ENCODE peak calls at places on chromosomes 1 and 21, in seven cellular contexts. F is fibroblast of lung, M is stomach, T is GM23248, B is left ventricle myocardium inferior, D is ovary, X is PC-3. L is an unnamed sample.

GRCh38 chr21:19256934-19257660 is 853.5 kb upstream of the TMPRSS15 start:
- DNase-seq in F (no peak), M (no peak), T (no peak), B (peak; percentile 33), D (no peak), X (no peak), L (no peak)

GRCh38 chr1:182303778-182304177 is 87.8 kb downstream of the GLUL start:
- DNase-seq in F (no peak), M (no peak), T (no peak), B (no peak), D (no peak), X (no peak), L (no peak)

GRCh38 chr1:201559679-201560162 is 20.8 kb downstream of the NAV1 start:
- DNase-seq in F (peak; percentile 85), M (peak; percentile 81), T (peak; percentile 91), B (peak; percentile 83), D (peak; percentile 86), X (peak; percentile 71), L (peak; percentile 92)

GRCh38 chr1:17984510-17985085 is 123.0 kb upstream of the IGSF21 start:
- DNase-seq in F (no peak), M (peak; percentile 31), T (peak; percentile 19), B (no peak), D (no peak), X (peak; percentile 32), L (no peak)

GRCh38 chr21:23218667-23219066 is 2220.5 kb downstream of the NCAM2 start:
- DNase-seq in F (no peak), M (no peak), T (no peak), B (no peak), D (no peak), X (peak; percentile 60), L (no peak)

GRCh38 chr1:88237026-88237425 is 447.0 kb upstream of the PKN2 start:
- DNase-seq in F (no peak), M (no peak), T (peak; percentile 86), B (no peak), D (no peak), X (no peak), L (no peak)

GRCh38 chr1:36641776-36642175 is 159.1 kb upstream of the CSF3R start:
- DNase-seq in F (no peak), M (no peak), T (no peak), B (no peak), D (no peak), X (no peak), L (no peak)

GRCh38 chr21:27814226-27814625 is 847.3 kb upstream of the ADAMTS5 start:
- DNase-seq in F (no peak), M (no peak), T (no peak), B (no peak), D (no peak), X (no peak), L (no peak)

GRCh38 chr1:185808675-185809074 is 74.5 kb downstream of the HMCN1 start:
- DNase-seq in F (no peak), M (no peak), T (no peak), B (no peak), D (no peak), X (no peak), L (no peak)

GRCh38 chr1:58399176-58399575 is 147.3 kb downstream of the OMA1 start:
- DNase-seq in F (no peak), M (no peak), T (no peak), B (no peak), D (no peak), X (no peak), L (no peak)

GRCh38 chr1:204984499-204984898 is 58.5 kb upstream of the CNTN2 start:
- DNase-seq in F (no peak), M (no peak), T (no peak), B (no peak), D (no peak), X (no peak), L (no peak)

GRCh38 chr21:37257526-37257966 is 9.6 kb downstream of the VPS26C start:
- DNase-seq in F (peak; percentile 36), M (no peak), T (peak; percentile 64), B (peak; percentile 23), D (peak; percentile 53), X (peak; percentile 47), L (no peak)

GRCh38 chr1:6911974-6912373 is 126.7 kb downstream of the CAMTA1 start:
- DNase-seq in F (peak; percentile 30), M (no peak), T (no peak), B (no peak), D (no peak), X (no peak), L (no peak)

GRCh38 chr1:211305044-211305443 is 21.6 kb upstream of the TRAF5 start:
- DNase-seq in F (no peak), M (no peak), T (peak; percentile 84), B (no peak), D (no peak), X (no peak), L (no peak)

GRCh38 chr1:2079396-2080085 is 29.3 kb downstream of the PRKCZ start:
- DNase-seq in F (no peak), M (no peak), T (no peak), B (no peak), D (no peak), X (no peak), L (no peak)

GRCh38 chr1:235946570-235946981 is 79.9 kb upstream of the LYST start:
- DNase-seq in F (peak; percentile 86), M (no peak), T (peak; percentile 49), B (no peak), D (no peak), X (peak; percentile 46), L (no peak)

GRCh38 chr1:15364740-15365139 is 44.9 kb upstream of the EFHD2 start:
- DNase-seq in F (no peak), M (no peak), T (no peak), B (no peak), D (no peak), X (no peak), L (no peak)

GRCh38 chr1:222919478-222919865 is 104.6 kb downstream of the DISP1 start:
- DNase-seq in F (peak; percentile 85), M (no peak), T (peak; percentile 44), B (no peak), D (no peak), X (no peak), L (no peak)

DNA sequence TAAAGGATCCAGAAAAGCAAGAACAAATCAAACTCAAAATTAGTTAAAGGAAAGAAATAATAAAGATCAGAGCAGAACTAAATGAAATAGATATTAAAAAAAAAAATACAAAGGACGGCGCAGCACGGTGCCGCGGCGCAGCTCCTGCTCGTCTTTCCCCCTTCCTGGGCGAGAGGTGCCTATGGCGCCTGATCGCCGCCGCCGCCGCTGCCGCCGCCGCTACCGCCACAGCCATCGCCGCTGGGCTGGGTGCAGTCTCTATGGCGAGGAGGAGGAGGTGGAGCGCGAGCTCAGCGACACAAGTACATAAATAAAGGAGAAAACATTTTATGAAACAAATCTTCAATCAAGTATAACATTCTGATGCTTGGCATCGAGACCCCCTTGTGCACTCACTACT is 77.6 kb upstream of the VANGL1 start:
- DNase-seq in F (no peak), M (no peak), T (no peak), B (no peak), D (no peak), X (no peak), L (no peak)
- H3K4me3 ChIP-seq in F (no peak overlapping the region), M (no peak overlapping the region), T (no peak overlapping the region), B (no peak overlapping the region), D (no peak overlapping the region), X (no peak overlapping the region), L (no peak overlapping the region)

DNA sequence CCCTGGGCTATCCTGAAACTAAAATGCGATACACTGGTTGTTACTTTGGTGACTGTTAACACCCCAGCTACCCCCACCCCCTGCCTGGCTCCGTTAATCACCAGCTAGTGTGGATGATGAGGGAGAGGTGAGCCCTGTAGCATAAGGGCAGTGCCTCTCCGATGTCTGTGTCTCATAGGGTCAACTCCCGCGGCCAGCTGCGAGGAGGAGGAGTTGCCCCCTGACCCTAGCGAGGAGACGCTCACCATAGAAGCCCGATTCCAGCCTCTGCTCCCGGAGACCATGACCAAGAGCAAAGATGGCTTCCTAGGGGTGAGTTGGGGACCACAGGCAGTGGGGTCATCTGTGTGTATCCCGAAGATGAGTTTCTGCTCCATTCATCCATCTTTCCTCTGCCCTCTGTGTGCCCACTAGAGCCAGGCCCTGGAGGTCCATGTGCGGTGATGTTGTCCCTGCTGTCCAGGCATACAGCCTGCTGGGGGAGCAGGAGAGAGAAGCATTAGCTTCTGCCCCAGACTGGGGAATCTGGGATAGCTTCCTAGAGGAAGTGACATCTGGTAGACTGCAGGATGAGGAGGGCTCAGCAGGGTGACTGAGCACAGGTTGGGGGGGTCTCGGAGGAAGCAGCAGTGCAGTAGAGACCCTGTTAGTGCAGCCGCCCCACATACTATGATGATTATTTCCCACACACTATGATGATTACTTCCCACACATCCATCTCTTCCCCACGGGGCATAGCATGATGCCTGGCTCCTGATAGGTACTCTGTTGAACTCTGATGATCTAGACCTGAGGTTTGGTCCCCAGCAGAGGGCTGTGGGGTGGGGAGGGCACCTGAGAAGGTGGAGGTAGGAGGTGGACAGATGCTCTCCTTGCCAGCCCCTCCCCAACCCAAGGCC is 5.2 kb downstream of the SELENON start:
- DNase-seq in F (no peak), M (no peak), T (peak; percentile 22), B (no peak), D (no peak), X (no peak), L (no peak)
- H3K4me1 ChIP-seq in F (peaks cover 15% of the 10 kb centered on the region), M (peaks cover 94% of the 10 kb centered on the region), T (peaks cover 27% of the 10 kb centered on the region), B (peaks cover 95% of the 10 kb centered on the region), D (peaks cover 5% of the 10 kb centered on the region), X (peaks cover 4% of the 10 kb centered on the region), L (peaks cover 45% of the 10 kb centered on the region)

GRCh38 chr1:12078938-12079861 is 16.1 kb downstream of the TNFRSF8 start:
- DNase-seq in F (peak; percentile 58), M (no peak), T (peak; percentile 75), B (no peak), D (peak; percentile 59), X (peak; percentile 59), L (no peak)
- H3K27me3 ChIP-seq in F (no peaks in the 10 kb centered on the region), M (peaks cover 23% of the 10 kb centered on the region), T (no peaks in the 10 kb centered on the region), B (peaks cover 43% of the 10 kb centered on the region), D (no peaks in the 10 kb centered on the region), X (no peaks in the 10 kb centered on the region), L (no peaks in the 10 kb centered on the region)

GRCh38 chr1:53525595-53525994 is 66.4 kb downstream of the DMRTB1 start:
- DNase-seq in F (no peak), M (no peak), T (no peak), B (no peak), D (no peak), X (no peak), L (no peak)
- H3K4me3 ChIP-seq in F (no peak overlapping the region), M (no peak overlapping the region), T (no peak overlapping the region), B (no peak overlapping the region), D (no peak overlapping the region), X (no peak overlapping the region), L (no peak overlapping the region)

L was measured in pancreas.